ENCODE peak calls at places on chromosomes 16 and 17, in four cellular contexts. E is T-helper 2 cell; A is activated naive CD4-positive, alpha-beta T cell treated with anti-CD3 and anti-CD28 coated beads, Interleukin-2, amount 10 ng/mL, durations not matched to agents 7 days and 5 days; P is transverse colon. I is an unnamed sample.

GRCh38 chr16:68640972-68641371 is 4.1 kb upstream of the CDH3 start:
- DNase-seq in E (no peak), A (no peak), P (no peak), I (no peak)

GRCh38 chr16:51820176-51820575 is 669.1 kb upstream of the SALL1 start:
- DNase-seq in E (no peak), A (no peak), P (no peak), I (no peak)

GRCh38 chr16:72910875-72911274 is 137.1 kb downstream of the ZFHX3 start:
- DNase-seq in E (no peak), A (no peak), P (no peak), I (no peak)

GRCh38 chr17:77666480-77666879 is 292.0 kb upstream of the TNRC6C start:
- DNase-seq in E (no peak), A (peak), P (no peak), I (no peak)

GRCh38 chr17:78082988-78083387 is 45.6 kb downstream of the TMC6 start:
- DNase-seq in E (no peak), A (no peak), P (no peak), I (no peak)

GRCh38 chr16:68131813-68132706 is 46.9 kb downstream of the NFATC3 start:
- DNase-seq in E (no peak), A (no peak), P (no peak), I (no peak)

GRCh38 chr16:28981517-28981916 is 3.3 kb upstream of the LAT start:
- DNase-seq in E (no peak), A (peak), P (no peak), I (no peak)

GRCh38 chr16:16868727-16869126 is 489.8 kb downstream of the NPIPA7 start:
- DNase-seq in E (no peak), A (no peak), P (no peak), I (no peak)

GRCh38 chr16:1333149-1333812 is at the start of gene BAIAP3:
- DNase-seq in E (peak), A (peak), P (peak), I (no peak)

I was measured in left colon.